ENCODE peak calls at places on chromosomes 2 and 18, in four cellular contexts. X is CD8-positive, alpha-beta T cell; C is IMR-90; M is heart left ventricle. G is an unnamed sample. For H3K4me1, the result is how much of the 10 kb centered on the place peaks cover.

GRCh38 chr2:100260712-100261620 is 61.3 kb downstream of the LONRF2 start:
- DNase-seq in X (no peak), C (peak), M (no peak), G (peak)

GRCh38 chr2:240186191-240186725 is 45.8 kb upstream of the OTOS start:
- DNase-seq in X (no peak), C (no peak), M (peak), G (no peak)

GRCh38 chr2:177543007-177543760 is 150.6 kb downstream of the AGPS start:
- DNase-seq in X (no peak), C (peak), M (no peak), G (no peak)

GRCh38 chr18:8283901-8284585 is 325.2 kb upstream of the RAB12 start:
- DNase-seq in X (no peak), C (peak), M (no peak), G (no peak)

GRCh38 chr2:231337807-231338759 is 57.4 kb upstream of the B3GNT7 start:
- DNase-seq in X (no peak), C (no peak), M (no peak), G (no peak)

GRCh38 chr2:48356701-48357322 is 173.1 kb upstream of the STON1 start:
- DNase-seq in X (no peak), C (peak), M (no peak), G (no peak)

GRCh38 chr2:43623052-43623451 is 14.0 kb upstream of the PLEKHH2 start:
- DNase-seq in X (no peak), C (no peak), M (no peak), G (peak)

GRCh38 chr2:46297546-46298271 is 502 bp downstream of the EPAS1 start:
- DNase-seq in X (peak), C (no peak), M (peak), G (peak)

GRCh38 chr2:77397763-77398162 is 124.4 kb downstream of the LRRTM4 start:
- DNase-seq in X (no peak), C (no peak), M (no peak), G (no peak)

GRCh38 chr18:26405190-26405781 is 143.1 kb downstream of the KCTD1 start:
- DNase-seq in X (no peak), C (peak), M (no peak), G (peak)

GRCh38 chr18:48402953-48403352 is 6.2 kb downstream of the ZBTB7C start:
- DNase-seq in X (no peak), C (no peak), M (peak), G (no peak)

GRCh38 chr18:50272593-50272992 is 6.3 kb upstream of the CFAP53 start:
- DNase-seq in X (no peak), C (no peak), M (no peak), G (no peak)

GRCh38 chr2:46922049-46922448 is 6.4 kb upstream of the MCFD2 start:
- DNase-seq in X (no peak), C (peak), M (no peak), G (no peak)

GRCh38 chr2:233743464-233744259 is 14.8 kb downstream of the UGT1A3 start:
- DNase-seq in X (no peak), C (no peak), M (no peak), G (peak)

GRCh38 chr2:207459990-207460757 is 69.6 kb upstream of the CREB1 start:
- DNase-seq in X (no peak), C (no peak), M (no peak), G (no peak)

GRCh38 chr2:72130671-72131360 is 16.8 kb downstream of the CYP26B1 start:
- DNase-seq in X (no peak), C (no peak), M (no peak), G (no peak)

GRCh38 chr2:164784376-164784775 is 57.2 kb downstream of the COBLL1 start:
- DNase-seq in X (no peak), C (no peak), M (no peak), G (no peak)

GRCh38 chr2:197179744-197180498 is 130.7 kb downstream of the ANKRD44 start:
- DNase-seq in X (no peak), C (peak), M (no peak), G (no peak)

GRCh38 chr2:233688341-233688740 is 4.3 kb upstream of the UGT1A6 start:
- DNase-seq in X (no peak), C (no peak), M (no peak), G (no peak)

GRCh38 chr2:27375513-27376099 is 4.9 kb downstream of the ZNF513 start:
- DNase-seq in X (no peak), C (no peak), M (no peak), G (no peak)

GRCh38 chr2:27376866-27377617 is 3.5 kb downstream of the ZNF513 start:
- DNase-seq in X (no peak), C (no peak), M (no peak), G (no peak)

GRCh38 chr2:27377618-27378095 is 2.9 kb downstream of the ZNF513 start:
- DNase-seq in X (no peak), C (no peak), M (no peak), G (no peak)

GRCh38 chr2:27378096-27378808 is 2.3 kb downstream of the ZNF513 start:
- DNase-seq in X (no peak), C (no peak), M (no peak), G (no peak)

GRCh38 chr2:27376151-27376865 is 4.2 kb downstream of the ZNF513 start:
- DNase-seq in X (no peak), C (no peak), M (no peak), G (no peak)
- H3K4me1 ChIP-seq in X (under half), C (under half), M (under half), G (under half)

GRCh38 chr2:186697536-186697935 is 3.7 kb downstream of the FAM171B start:
- DNase-seq in X (no peak), C (peak), M (no peak), G (no peak)

GRCh38 chr2:186696804-186697203 is 2.9 kb downstream of the FAM171B start:
- DNase-seq in X (no peak), C (no peak), M (no peak), G (no peak)

GRCh38 chr2:186696337-186696736 is 2.5 kb downstream of the FAM171B start:
- DNase-seq in X (no peak), C (no peak), M (no peak), G (no peak)

GRCh38 chr2:186693446-186693842 is 416 bp upstream of the FAM171B start:
- DNase-seq in X (no peak), C (no peak), M (no peak), G (no peak)

DNA sequence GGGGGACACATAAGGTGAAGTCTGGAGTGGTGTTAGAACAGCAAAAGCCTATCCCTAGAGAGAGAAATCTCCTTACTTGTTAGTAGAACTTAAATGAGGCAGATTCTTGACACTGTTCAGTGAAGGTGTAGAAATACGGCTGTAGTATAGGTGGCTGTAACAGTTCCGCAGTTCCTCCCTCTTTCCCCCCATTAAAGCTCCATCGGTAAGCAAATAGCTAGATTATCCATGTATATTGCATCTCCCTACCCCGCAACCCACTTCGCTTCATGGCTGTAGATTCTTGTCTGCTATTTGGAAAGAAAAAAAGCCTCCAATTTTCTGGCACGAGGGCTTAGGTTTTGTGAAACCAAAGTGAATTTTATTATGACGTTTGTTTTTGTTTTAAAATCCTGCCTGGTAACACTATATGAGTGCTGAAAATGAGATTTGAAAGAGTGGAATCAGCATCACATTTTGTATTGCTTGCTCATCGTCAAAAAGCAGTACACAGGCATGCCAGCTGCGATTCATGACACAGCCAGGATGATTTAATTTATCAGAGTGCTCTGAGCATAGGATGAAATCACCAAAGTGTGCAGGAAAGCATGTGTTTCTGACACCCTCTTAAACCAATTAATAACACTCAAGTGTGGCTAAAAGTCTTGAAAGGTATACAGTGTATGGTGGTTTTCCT is 1.4 kb downstream of the FAM171B start:
- DNase-seq in X (no peak), C (peak), M (no peak), G (no peak)
- H3K4me3 ChIP-seq in X (no peak), C (peak), M (peak), G (peak)

GRCh38 chr18:69718912-69719547 is 228.6 kb downstream of the CD226 start:
- DNase-seq in X (no peak), C (no peak), M (no peak), G (no peak)
- H3K4me1 ChIP-seq in X (under half), C (under half), M (under half), G (under half)

GRCh38 chr2:55914786-55915185 is 8.8 kb downstream of the EFEMP1 start:
- DNase-seq in X (no peak), C (no peak), M (no peak), G (no peak)
- H3K4me3 ChIP-seq in X (no peak), C (no peak), M (no peak), G (no peak)

GRCh38 chr2:169480079-169480465 is 778 bp downstream of the BBS5 start:
- DNase-seq in X (no peak), C (peak), M (no peak), G (no peak)
- H3K4me1 ChIP-seq in X (under half), C (under half), M (under half), G (under half)

GRCh38 chr2:88452151-88452851 is at the start of gene FOXI3:
- DNase-seq in X (no peak), C (no peak), M (no peak), G (no peak)
- H3K4me3 ChIP-seq in X (no peak), C (no peak), M (peak), G (peak)

GRCh38 chr2:50525423-50525822 is 506.5 kb downstream of the NRXN1 start:
- DNase-seq in X (no peak), C (no peak), M (no peak), G (no peak)
- H3K4me1 ChIP-seq in X (under half), C (under half), M (under half), G (under half)

GRCh38 chr2:17461087-17461475 is 57.2 kb downstream of the RAD51AP2 start:
- DNase-seq in X (no peak), C (no peak), M (no peak), G (no peak)

GRCh38 chr2:17455343-17455742 is 62.9 kb downstream of the RAD51AP2 start:
- DNase-seq in X (no peak), C (no peak), M (no peak), G (no peak)

DNA sequence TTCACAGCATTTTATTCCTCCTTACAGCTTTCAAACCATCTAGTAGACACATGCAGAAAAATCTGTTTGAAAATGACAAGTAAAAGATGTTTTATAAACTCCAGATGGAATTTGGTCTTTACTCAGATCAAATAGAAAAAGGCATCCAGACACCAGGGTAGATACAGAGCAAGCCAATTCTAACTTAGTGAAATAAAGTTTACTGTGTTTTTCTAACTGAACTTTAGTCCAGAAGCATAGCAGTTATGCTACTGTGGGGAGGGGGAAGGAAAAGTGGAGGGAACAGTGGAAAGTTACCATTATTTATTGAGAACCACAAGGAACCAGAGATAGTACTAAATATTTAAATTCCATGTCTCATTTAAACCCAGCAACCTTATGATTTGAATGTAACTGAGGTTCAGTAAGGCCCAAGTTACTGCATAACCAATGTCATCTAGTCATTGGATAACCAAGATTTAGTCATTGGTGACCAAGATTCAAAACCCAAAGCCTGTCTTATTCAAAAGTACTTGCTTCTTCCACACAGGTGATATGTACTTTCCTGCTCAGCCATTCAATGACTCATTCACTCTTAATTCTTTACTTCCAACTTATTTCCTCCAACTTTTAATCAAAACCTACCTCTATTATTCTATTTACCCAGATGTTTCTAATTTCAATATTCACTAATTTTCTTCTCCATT is 57.7 kb downstream of the RAD51AP2 start:
- DNase-seq in X (no peak), C (no peak), M (no peak), G (no peak)
- H3K4me3 ChIP-seq in X (no peak), C (no peak), M (no peak), G (no peak)

G was measured in testis.